ENCODE peak calls at places on chromosomes 4 and X, in seven cellular contexts. K, U, M, F, G, D and L are unnamed samples.

GRCh38 chr4:188262464-188262863 is 123.2 kb downstream of the TRIML1 start:
- DNase-seq in F (no peak), D (no peak), K (no peak), M (no peak), U (peak; percentile 24), G (no peak), L (no peak)

GRCh38 chrX:39957816-39958561 is 139.8 kb downstream of the BCOR start:
- DNase-seq in M (no peak), U (no peak), G (no peak), D (peak; percentile 52), F (peak; percentile 20), K (no peak), L (no peak)

GRCh38 chrX:139844163-139844562 is 88.7 kb downstream of the ATP11C start:
- DNase-seq in D (no peak), U (no peak), G (no peak), M (no peak), K (no peak), F (no peak), L (no peak)

GRCh38 chrX:112840382-112841113 is at the start of gene AMOT:
- DNase-seq in M (peak; percentile 58), G (peak; percentile 37), U (peak; percentile 77), K (peak; percentile 94), F (peak; percentile 63), D (peak; percentile 75), L (peak; percentile 79)

GRCh38 chr4:5619913-5620625 is 88.3 kb downstream of the EVC2 start:
- DNase-seq in D (no peak), K (no peak), U (no peak), G (no peak), M (no peak), F (no peak), L (no peak)

GRCh38 chrX:11341274-11342256 is 48.4 kb downstream of the AMELX start:
- DNase-seq in F (peak; percentile 1), G (no peak), U (peak; percentile 72), D (peak; percentile 83), M (no peak), K (no peak), L (no peak)

GRCh38 chrX:53184836-53185235 is 40.2 kb downstream of the KDM5C start:
- DNase-seq in M (no peak), K (no peak), U (peak; percentile 42), G (no peak), D (peak; percentile 76), F (peak; percentile 31), L (no peak)

GRCh38 chr4:176587920-176588319 is 204.8 kb downstream of the VEGFC start:
- DNase-seq in M (no peak), U (peak; percentile 60), F (no peak), D (peak; percentile 74), K (no peak), G (no peak), L (no peak)

GRCh38 chr4:183257808-183258207 is 62.3 kb downstream of the CLDN22 start:
- DNase-seq in G (no peak), K (no peak), U (no peak), M (no peak), D (no peak), F (no peak), L (no peak)

GRCh38 chrX:103155201-103155600 is 59.7 kb upstream of the BEX4 start:
- DNase-seq in G (no peak), K (no peak), F (no peak), D (no peak), U (no peak), M (no peak), L (no peak)

GRCh38 chrX:110557864-110558263 is 199.2 kb downstream of the RTL9 start:
- DNase-seq in G (no peak), M (no peak), D (no peak), U (no peak), K (no peak), F (no peak), L (no peak)

GRCh38 chrX:55841962-55842752 is 124.6 kb downstream of the RRAGB start:
- DNase-seq in D (no peak), K (no peak), G (no peak), F (no peak), U (no peak), M (no peak), L (no peak)

GRCh38 chrX:154696328-154697045 is 43.1 kb upstream of the CTAG2 start:
- DNase-seq in G (no peak), M (no peak), F (no peak), K (no peak), U (peak; percentile 61), D (peak; percentile 69), L (no peak)

GRCh38 chr4:1683371-1683902 is 676 bp downstream of the FAM53A start:
- DNase-seq in M (no peak), K (peak; percentile 43), D (peak; percentile 89), F (peak; percentile 39), U (peak; percentile 82), G (no peak), L (peak; percentile 53)

GRCh38 chrX:49761481-49761880 is 65.7 kb upstream of the PAGE1 start:
- DNase-seq in U (no peak), K (peak; percentile 30), M (no peak), G (no peak), F (peak; percentile 13), D (no peak), L (no peak)

GRCh38 chr4:19689511-19689910 is 562.2 kb upstream of the SLIT2 start:
- DNase-seq in M (no peak), D (peak; percentile 94), F (no peak), K (no peak), U (peak; percentile 70), G (no peak), L (no peak)

GRCh38 chr4:55180980-55181379 is 55.6 kb upstream of the KDR start:
- DNase-seq in U (peak; percentile 40), F (no peak), K (no peak), D (peak; percentile 52), G (no peak), M (no peak), L (no peak)

GRCh38 chrX:36961590-36961989 is 46.6 kb upstream of the FAM47C start:
- DNase-seq in U (no peak), M (no peak), K (peak; percentile 37), F (no peak), G (no peak), D (no peak), L (no peak)

GRCh38 chrX:103211012-103211715 is 3.7 kb upstream of the BEX4 start:
- DNase-seq in K (peak; percentile 76), F (no peak), M (peak; percentile 51), G (no peak), U (peak; percentile 51), D (peak; percentile 29), L (no peak)

GRCh38 chr4:117370944-117371665 is 285.7 kb upstream of the TRAM1L1 start:
- DNase-seq in D (no peak), G (no peak), K (no peak), M (no peak), U (no peak), F (no peak), L (no peak)

GRCh38 chr4:8302331-8302730 is 32.8 kb downstream of the HTRA3 start:
- DNase-seq in D (no peak), G (no peak), U (no peak), M (no peak), K (no peak), F (no peak), L (peak; percentile 7)

GRCh38 chr4:99447079-99447478 is 11.9 kb upstream of the ADH7 start:
- DNase-seq in U (peak; percentile 45), G (no peak), M (no peak), F (peak; percentile 1), K (peak; percentile 1), D (peak; percentile 75), L (no peak)

GRCh38 chr4:153156263-153156662 is 48.0 kb upstream of the TRIM2 start:
- DNase-seq in U (no peak), G (no peak), F (peak; percentile 43), D (peak; percentile 5), M (peak; percentile 16), K (peak; percentile 9), L (no peak)

GRCh38 chr4:5460106-5460801 is 248.1 kb downstream of the EVC2 start:
- DNase-seq in U (peak; percentile 18), K (peak; percentile 42), D (peak; percentile 25), M (no peak), F (peak; percentile 7), G (no peak), L (no peak)

GRCh38 chrX:72307646-72308051 is 1.9 kb upstream of the CITED1 start:
- DNase-seq in K (no peak), D (no peak), M (no peak), G (no peak), U (no peak), F (no peak), L (no peak)

GRCh38 chrX:71935542-71935941 is 24.9 kb downstream of the NHSL2 start:
- DNase-seq in F (no peak), G (no peak), U (no peak), M (no peak), D (no peak), K (peak; percentile 57), L (no peak)

GRCh38 chr4:85531575-85532339 is 56.8 kb downstream of the ARHGAP24 start:
- DNase-seq in D (no peak), M (no peak), U (no peak), K (no peak), F (no peak), G (no peak), L (no peak)

GRCh38 chr4:1044469-1045192 is 33.2 kb downstream of the FGFRL1 start:
- DNase-seq in F (no peak), K (no peak), G (no peak), D (no peak), U (no peak), M (no peak), L (peak; percentile 33)